ENCODE peak calls at places on chromosomes 5 and 9, in eight cellular contexts. V, P, A, I, W, Q, K and X are unnamed samples.

GRCh38 chr5:177392765-177393164 is 7.7 kb downstream of the PFN3 start:
- DNase-seq in I (no peak), A (no peak), W (no peak), Q (no peak), V (no peak), P (no peak), K (no peak), X (no peak)

GRCh38 chr5:4027335-4027734 is 431.7 kb downstream of the IRX1 start:
- DNase-seq in A (no peak), I (no peak), W (no peak), P (no peak), Q (no peak), V (no peak), K (no peak), X (no peak)

GRCh38 chr9:98972641-98973545 is 29.2 kb downstream of the COL15A1 start:
- DNase-seq in P (no peak), W (no peak), V (no peak), K (no peak), I (no peak), Q (no peak), A (no peak), X (peak; percentile 62)

GRCh38 chr5:67515762-67516161 is 319.2 kb upstream of the CD180 start:
- DNase-seq in V (no peak), A (no peak), W (no peak), I (no peak), Q (peak; percentile 7), P (no peak), K (no peak), X (no peak)

GRCh38 chr9:22217254-22217653 is 208.1 kb upstream of the CDKN2B start:
- DNase-seq in Q (no peak), I (no peak), V (no peak), W (no peak), K (no peak), P (no peak), A (no peak), X (no peak)

GRCh38 chr9:96509848-96510247 is 59.9 kb downstream of the HABP4 start:
- DNase-seq in Q (no peak), V (no peak), A (no peak), P (no peak), W (no peak), K (no peak), I (peak; percentile 19), X (no peak)

GRCh38 chr9:108671156-108671555 is 184.6 kb downstream of the ACTL7B start:
- DNase-seq in V (no peak), I (peak; percentile 53), Q (no peak), A (no peak), K (no peak), W (peak; percentile 1), P (no peak), X (no peak)

GRCh38 chr9:677461-678097 is 163.9 kb upstream of the DMRT1 start:
- DNase-seq in V (no peak), A (no peak), Q (peak; percentile 40), K (no peak), W (no peak), P (no peak), I (no peak), X (no peak)

GRCh38 chr5:154770111-154770510 is 14.9 kb downstream of the LARP1 start:
- DNase-seq in W (no peak), P (no peak), V (no peak), K (no peak), A (no peak), Q (no peak), I (no peak), X (no peak)

GRCh38 chr5:151239237-151239861 is 13.6 kb upstream of the GM2A start:
- DNase-seq in P (peak; percentile 87), Q (no peak), A (peak; percentile 88), I (peak; percentile 61), W (peak; percentile 63), V (peak; percentile 85), K (no peak), X (peak; percentile 65)

GRCh38 chr9:131868766-131869165 is 128.9 kb upstream of the RAPGEF1 start:
- DNase-seq in W (peak; percentile 11), K (no peak), Q (no peak), P (no peak), I (peak; percentile 39), V (peak; percentile 17), A (no peak), X (no peak)

GRCh38 chr5:72949481-72949880 is 6.4 kb upstream of the FCHO2 start:
- DNase-seq in Q (no peak), W (no peak), K (no peak), I (no peak), P (no peak), V (no peak), A (no peak), X (no peak)

GRCh38 chr5:763397-763796 is 21.1 kb downstream of the ZDHHC11B start:
- DNase-seq in W (no peak), K (no peak), V (no peak), P (no peak), Q (no peak), I (no peak), A (no peak), X (no peak)

GRCh38 chr5:87347841-87348240 is 64.9 kb downstream of the CCNH start:
- DNase-seq in W (peak; percentile 16), K (no peak), A (no peak), P (no peak), V (no peak), Q (no peak), I (no peak), X (no peak)

GRCh38 chr5:541148-541887 is 17.1 kb upstream of the SLC9A3 start:
- DNase-seq in A (peak; percentile 44), I (peak; percentile 40), Q (no peak), K (peak; percentile 0), W (no peak), V (no peak), P (no peak), X (no peak)

GRCh38 chr5:117738571-117738970 is 1163.9 kb upstream of the SEMA6A start:
- DNase-seq in Q (no peak), A (no peak), W (no peak), K (no peak), V (no peak), I (no peak), P (no peak), X (no peak)

GRCh38 chr5:54608423-54609085 is 91.0 kb downstream of the SNX18 start:
- DNase-seq in Q (no peak), A (no peak), V (no peak), W (peak; percentile 63), I (no peak), P (no peak), K (no peak), X (no peak)

GRCh38 chr9:126334626-126335621 is 8.3 kb downstream of the MVB12B start:
- DNase-seq in W (peak; percentile 33), A (no peak), P (no peak), K (no peak), I (no peak), Q (no peak), V (no peak), X (no peak)

GRCh38 chr9:124384849-124385248 is 30.4 kb downstream of the PSMB7 start:
- DNase-seq in I (no peak), Q (no peak), V (no peak), K (no peak), A (no peak), P (no peak), W (no peak), X (no peak)
- H3K27ac ChIP-seq in I (no peak overlapping the region), Q (no peak overlapping the region), V (no peak overlapping the region), K (no peak overlapping the region), A (no peak overlapping the region), P (no peak overlapping the region), W (no peak overlapping the region), X (no peak overlapping the region)

DNA sequence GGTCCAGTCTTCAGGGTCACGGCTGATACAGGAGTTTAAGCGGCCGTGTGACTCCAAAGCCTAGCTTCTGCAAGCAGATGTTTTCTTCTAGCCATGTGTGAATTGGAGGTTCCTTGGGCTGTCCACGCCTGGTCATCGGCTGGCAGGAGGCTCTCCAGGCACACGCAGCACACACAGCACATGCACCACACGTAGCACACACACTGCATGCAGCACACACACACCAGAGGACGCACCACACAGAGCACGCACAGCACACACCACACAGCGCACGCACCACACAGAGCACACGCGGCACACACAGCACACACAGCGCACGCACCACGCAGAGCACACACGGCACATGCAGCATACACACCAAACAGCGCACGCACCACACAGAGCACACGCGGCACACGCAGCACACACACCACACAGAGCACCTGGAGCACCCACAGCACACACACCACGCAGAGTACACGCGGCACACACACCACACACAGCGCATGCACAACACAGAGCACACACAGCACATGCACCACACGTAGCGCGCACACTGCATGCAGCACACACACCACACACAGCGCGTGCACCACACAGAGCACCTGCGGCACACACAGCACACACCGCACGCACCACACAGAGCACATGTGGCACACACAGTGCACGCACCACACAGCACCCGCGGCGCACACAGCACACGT is 234.3 kb downstream of the FANCC start:
- DNase-seq in Q (no peak), W (no peak), P (no peak), V (no peak), K (no peak), A (no peak), I (no peak), X (no peak)
- H3K4me1 ChIP-seq in Q (no peaks in the 10 kb centered on the region), W (peaks cover 8% of the 10 kb centered on the region), P (peaks cover 11% of the 10 kb centered on the region), V (peaks cover 11% of the 10 kb centered on the region), K (peaks cover 46% of the 10 kb centered on the region), A (peaks cover 25% of the 10 kb centered on the region), I (peaks cover 53% of the 10 kb centered on the region), X (peaks cover 62% of the 10 kb centered on the region)

GRCh38 chr5:76735762-76736545 is 20.0 kb downstream of the F2R start:
- DNase-seq in K (no peak), A (no peak), V (no peak), P (no peak), Q (no peak), W (no peak), I (no peak), X (no peak)
- H3K27ac ChIP-seq in K (no peak overlapping the region), A (no peak overlapping the region), V (no peak overlapping the region), P (no peak overlapping the region), Q (no peak overlapping the region), W (no peak overlapping the region), I (no peak overlapping the region), X (no peak overlapping the region)

DNA sequence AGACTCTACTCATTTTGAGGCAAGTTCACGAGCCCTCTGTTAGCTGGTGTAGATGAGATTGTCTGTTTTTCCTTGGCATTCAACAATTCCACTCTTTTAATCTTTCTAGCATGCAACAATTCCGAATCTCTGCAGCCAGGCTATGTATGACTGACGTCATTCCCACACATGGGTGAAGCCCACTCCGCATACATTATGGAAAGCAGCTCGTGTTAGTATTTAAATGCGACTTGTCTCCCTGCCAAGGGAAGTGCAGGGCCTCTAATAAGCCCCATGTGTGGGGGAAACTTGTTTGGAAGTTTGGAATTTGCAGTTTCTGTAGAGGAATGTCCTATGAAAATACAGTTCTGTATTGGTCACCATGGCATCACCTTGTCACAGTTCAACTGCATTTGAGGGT is 146.0 kb upstream of the FBXL7 start:
- DNase-seq in Q (no peak), V (no peak), A (no peak), K (no peak), I (no peak), W (no peak), P (no peak), X (no peak)
- H3K4me1 ChIP-seq in Q (no peaks in the 10 kb centered on the region), V (no peaks in the 10 kb centered on the region), A (peaks cover 6% of the 10 kb centered on the region), K (no peaks in the 10 kb centered on the region), I (no peaks in the 10 kb centered on the region), W (no peaks in the 10 kb centered on the region), P (no peaks in the 10 kb centered on the region), X (no peaks in the 10 kb centered on the region)